ENCODE peak calls at places on chromosomes 13 and 19, in five cellular contexts. One of them, this sample, is unnamed. For H3K9me3, the result is how much of the 10 kb centered on the place peaks cover.

GRCh38 chr13:100547805-100548204 is 40.8 kb downstream of the GGACT start:
- DNase-seq in uterus: no peak
- DNase-seq in CD4-positive, CD25-positive, alpha-beta regulatory T cell: no peak
- DNase-seq in pancreas: no peak
- DNase-seq in naive thymus-derived CD4-positive, alpha-beta T cell: no peak
- DNase-seq in this sample: no peak

GRCh38 chr13:33931397-33931987 is 113.5 kb downstream of the RFC3 start:
- DNase-seq in uterus: no peak
- DNase-seq in pancreas: no peak
- DNase-seq in CD4-positive, CD25-positive, alpha-beta regulatory T cell: no peak
- DNase-seq in naive thymus-derived CD4-positive, alpha-beta T cell: no peak
- DNase-seq in this sample: no peak

GRCh38 chr13:31274345-31274870 is 74.6 kb downstream of the B3GLCT start:
- DNase-seq in uterus: no peak
- DNase-seq in naive thymus-derived CD4-positive, alpha-beta T cell: no peak
- DNase-seq in pancreas: no peak
- DNase-seq in CD4-positive, CD25-positive, alpha-beta regulatory T cell: no peak
- DNase-seq in this sample: no peak

GRCh38 chr19:48473161-48473966 is 4.2 kb downstream of the CYTH2 start:
- DNase-seq in pancreas: no peak
- DNase-seq in naive thymus-derived CD4-positive, alpha-beta T cell: no peak
- DNase-seq in CD4-positive, CD25-positive, alpha-beta regulatory T cell: no peak
- DNase-seq in uterus: no peak
- DNase-seq in this sample: no peak

GRCh38 chr13:112983428-112984196 is 14.6 kb downstream of the MCF2L start:
- DNase-seq in CD4-positive, CD25-positive, alpha-beta regulatory T cell: no peak
- DNase-seq in naive thymus-derived CD4-positive, alpha-beta T cell: no peak
- DNase-seq in uterus: no peak
- DNase-seq in pancreas: peak
- DNase-seq in this sample: no peak

GRCh38 chr13:109881347-109881725 is 95.0 kb upstream of the IRS2 start:
- DNase-seq in pancreas: no peak
- DNase-seq in naive thymus-derived CD4-positive, alpha-beta T cell: no peak
- DNase-seq in CD4-positive, CD25-positive, alpha-beta regulatory T cell: no peak
- DNase-seq in uterus: no peak
- DNase-seq in this sample: no peak

GRCh38 chr13:112731667-112732616 is 42.1 kb downstream of the ATP11A start:
- DNase-seq in pancreas: no peak
- DNase-seq in naive thymus-derived CD4-positive, alpha-beta T cell: no peak
- DNase-seq in uterus: no peak
- DNase-seq in CD4-positive, CD25-positive, alpha-beta regulatory T cell: no peak
- DNase-seq in this sample: no peak

GRCh38 chr13:19781526-19781925 is 1.2 kb downstream of the PSPC1 start:
- DNase-seq in naive thymus-derived CD4-positive, alpha-beta T cell: no peak
- DNase-seq in CD4-positive, CD25-positive, alpha-beta regulatory T cell: no peak
- DNase-seq in pancreas: no peak
- DNase-seq in uterus: no peak
- DNase-seq in this sample: no peak

GRCh38 chr19:46604781-46605355 is 3.7 kb downstream of the CALM3 start:
- DNase-seq in pancreas: no peak
- DNase-seq in naive thymus-derived CD4-positive, alpha-beta T cell: no peak
- DNase-seq in CD4-positive, CD25-positive, alpha-beta regulatory T cell: no peak
- DNase-seq in uterus: no peak
- DNase-seq in this sample: no peak

GRCh38 chr19:15378529-15379082 is 981 bp downstream of the AKAP8 start:
- DNase-seq in pancreas: peak
- DNase-seq in CD4-positive, CD25-positive, alpha-beta regulatory T cell: peak
- DNase-seq in naive thymus-derived CD4-positive, alpha-beta T cell: peak
- DNase-seq in uterus: no peak
- DNase-seq in this sample: no peak

GRCh38 chr13:24860775-24861174 is 96.8 kb downstream of the RNF17 start:
- DNase-seq in CD4-positive, CD25-positive, alpha-beta regulatory T cell: no peak
- DNase-seq in pancreas: no peak
- DNase-seq in uterus: no peak
- DNase-seq in naive thymus-derived CD4-positive, alpha-beta T cell: no peak
- DNase-seq in this sample: no peak

GRCh38 chr13:35712907-35713685 is 236.6 kb upstream of the MAB21L1 start:
- DNase-seq in naive thymus-derived CD4-positive, alpha-beta T cell: no peak
- DNase-seq in pancreas: no peak
- DNase-seq in CD4-positive, CD25-positive, alpha-beta regulatory T cell: no peak
- DNase-seq in uterus: no peak
- DNase-seq in this sample: no peak

GRCh38 chr13:78867655-78868054 is 208.7 kb upstream of the OBI1 start:
- DNase-seq in CD4-positive, CD25-positive, alpha-beta regulatory T cell: no peak
- DNase-seq in uterus: no peak
- DNase-seq in naive thymus-derived CD4-positive, alpha-beta T cell: no peak
- DNase-seq in pancreas: no peak
- DNase-seq in this sample: no peak

DNA sequence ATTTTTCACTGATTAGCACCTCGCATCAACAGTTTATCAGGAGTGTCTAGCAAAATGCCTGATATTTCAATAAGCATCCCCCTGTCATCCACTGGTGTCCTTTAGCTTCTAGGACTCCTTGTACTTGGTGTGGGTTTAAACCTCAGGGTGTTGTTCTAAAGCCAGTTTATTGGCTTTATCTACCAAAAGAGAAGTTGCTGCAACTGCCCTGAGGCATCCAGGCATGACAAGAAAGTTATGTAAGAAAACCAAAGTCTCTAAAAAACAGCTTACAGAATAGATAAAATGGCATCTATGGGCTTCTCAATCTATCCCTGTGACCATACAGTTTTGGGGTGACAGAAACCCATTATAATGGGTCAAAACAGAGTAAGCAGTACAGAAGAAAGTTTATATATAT is 120.3 kb upstream of the ZNF91 start:
- DNase-seq in pancreas: no peak
- DNase-seq in CD4-positive, CD25-positive, alpha-beta regulatory T cell: no peak
- DNase-seq in naive thymus-derived CD4-positive, alpha-beta T cell: no peak
- DNase-seq in uterus: no peak
- DNase-seq in this sample: no peak
- H3K9me3 ChIP-seq in pancreas: under half
- H3K9me3 ChIP-seq in CD4-positive, CD25-positive, alpha-beta regulatory T cell: under half
- H3K9me3 ChIP-seq in naive thymus-derived CD4-positive, alpha-beta T cell: under half
- H3K9me3 ChIP-seq in uterus: under half
- H3K9me3 ChIP-seq in this sample: under half

GRCh38 chr19:57465680-57466381 is 8.9 kb upstream of the VN1R1 start:
- DNase-seq in naive thymus-derived CD4-positive, alpha-beta T cell: no peak
- DNase-seq in uterus: no peak
- DNase-seq in CD4-positive, CD25-positive, alpha-beta regulatory T cell: peak
- DNase-seq in pancreas: no peak
- DNase-seq in this sample: no peak

GRCh38 chr19:57466489-57466888 is 9.5 kb upstream of the VN1R1 start:
- DNase-seq in pancreas: no peak
- DNase-seq in CD4-positive, CD25-positive, alpha-beta regulatory T cell: no peak
- DNase-seq in uterus: no peak
- DNase-seq in naive thymus-derived CD4-positive, alpha-beta T cell: no peak
- DNase-seq in this sample: no peak
- H3K9me3 ChIP-seq in pancreas: under half
- H3K9me3 ChIP-seq in CD4-positive, CD25-positive, alpha-beta regulatory T cell: half or more
- H3K9me3 ChIP-seq in uterus: under half
- H3K9me3 ChIP-seq in naive thymus-derived CD4-positive, alpha-beta T cell: under half
- H3K9me3 ChIP-seq in this sample: under half

DNA sequence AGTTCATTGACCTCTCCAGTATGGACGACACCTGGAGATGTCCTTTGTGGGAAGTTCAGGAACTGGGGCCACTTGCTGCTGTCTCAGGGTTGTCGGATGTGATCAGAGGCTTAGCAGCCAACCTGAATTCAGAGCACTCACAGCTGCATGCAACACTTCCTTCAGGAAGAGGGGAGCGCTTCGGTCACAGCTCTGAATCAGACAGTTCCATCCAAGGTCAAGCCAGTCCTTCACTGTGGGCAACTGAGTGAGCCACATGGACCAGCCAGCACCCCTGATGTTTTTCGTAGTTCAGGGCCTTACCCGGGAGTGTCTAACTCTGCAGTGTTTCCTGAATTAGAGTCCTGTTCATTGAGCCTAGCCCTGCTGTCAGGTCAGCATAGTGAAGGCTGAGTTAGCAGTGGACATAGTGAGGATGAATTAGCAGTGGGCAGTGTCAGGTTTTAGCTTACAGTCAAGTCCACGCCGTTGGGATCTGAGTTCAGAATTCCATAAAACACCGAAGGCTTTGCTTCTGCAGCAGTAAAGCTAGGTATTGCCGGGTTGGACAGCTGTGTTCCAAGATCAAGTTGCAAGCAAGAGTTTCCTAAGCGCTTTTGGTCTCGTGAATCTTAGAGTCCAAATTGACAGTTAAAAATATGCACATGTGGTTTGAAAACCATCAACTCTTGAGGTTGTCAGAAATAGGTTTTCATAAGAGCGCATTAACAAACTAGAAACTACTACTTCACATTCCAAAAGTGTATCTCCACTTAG is 5.1 kb downstream of the ZNF555 start:
- DNase-seq in naive thymus-derived CD4-positive, alpha-beta T cell: no peak
- DNase-seq in CD4-positive, CD25-positive, alpha-beta regulatory T cell: no peak
- DNase-seq in pancreas: no peak
- DNase-seq in uterus: no peak
- DNase-seq in this sample: no peak
- H3K9me3 ChIP-seq in naive thymus-derived CD4-positive, alpha-beta T cell: under half
- H3K9me3 ChIP-seq in CD4-positive, CD25-positive, alpha-beta regulatory T cell: under half
- H3K9me3 ChIP-seq in pancreas: under half
- H3K9me3 ChIP-seq in uterus: under half
- H3K9me3 ChIP-seq in this sample: under half

GRCh38 chr19:12545267-12545666 is 6.0 kb downstream of the ZNF564 start:
- DNase-seq in pancreas: no peak
- DNase-seq in uterus: no peak
- DNase-seq in CD4-positive, CD25-positive, alpha-beta regulatory T cell: no peak
- DNase-seq in naive thymus-derived CD4-positive, alpha-beta T cell: no peak
- DNase-seq in this sample: no peak

GRCh38 chr19:12543855-12544254 is 7.4 kb downstream of the ZNF564 start:
- DNase-seq in naive thymus-derived CD4-positive, alpha-beta T cell: no peak
- DNase-seq in uterus: no peak
- DNase-seq in CD4-positive, CD25-positive, alpha-beta regulatory T cell: no peak
- DNase-seq in pancreas: no peak
- DNase-seq in this sample: no peak

GRCh38 chr19:12546068-12546467 is 5.2 kb downstream of the ZNF564 start:
- DNase-seq in pancreas: no peak
- DNase-seq in CD4-positive, CD25-positive, alpha-beta regulatory T cell: no peak
- DNase-seq in naive thymus-derived CD4-positive, alpha-beta T cell: no peak
- DNase-seq in uterus: no peak
- DNase-seq in this sample: no peak

GRCh38 chr19:12546903-12547302 is 4.4 kb downstream of the ZNF564 start:
- DNase-seq in CD4-positive, CD25-positive, alpha-beta regulatory T cell: no peak
- DNase-seq in uterus: no peak
- DNase-seq in naive thymus-derived CD4-positive, alpha-beta T cell: no peak
- DNase-seq in pancreas: no peak
- DNase-seq in this sample: no peak

DNA sequence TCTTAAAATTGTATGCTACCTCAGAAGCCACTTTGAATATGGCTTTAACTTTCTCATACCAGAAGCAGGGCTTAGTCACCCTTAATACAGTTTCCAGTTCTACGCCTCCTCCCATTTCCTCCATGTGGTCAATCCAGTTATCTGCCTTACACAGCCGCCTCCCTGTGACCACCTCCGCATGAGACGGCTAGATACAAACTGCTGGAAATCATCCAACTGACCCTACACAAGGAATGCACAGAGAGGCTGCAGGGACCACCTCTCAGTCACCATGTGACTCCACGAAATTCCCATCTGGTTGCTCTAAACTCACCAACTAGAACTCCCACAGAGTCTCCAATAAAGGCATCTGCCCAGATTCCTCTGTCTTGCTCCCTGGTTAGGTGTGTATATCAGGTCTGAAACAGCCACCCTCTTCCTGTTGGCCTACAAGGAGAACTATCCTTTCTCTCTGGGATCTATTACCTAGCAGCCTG is 6.8 kb downstream of the ZNF564 start:
- DNase-seq in uterus: no peak
- DNase-seq in pancreas: no peak
- DNase-seq in CD4-positive, CD25-positive, alpha-beta regulatory T cell: no peak
- DNase-seq in naive thymus-derived CD4-positive, alpha-beta T cell: no peak
- DNase-seq in this sample: no peak
- H3K9me3 ChIP-seq in uterus: under half
- H3K9me3 ChIP-seq in pancreas: under half
- H3K9me3 ChIP-seq in CD4-positive, CD25-positive, alpha-beta regulatory T cell: under half
- H3K9me3 ChIP-seq in naive thymus-derived CD4-positive, alpha-beta T cell: under half
- H3K9me3 ChIP-seq in this sample: under half

GRCh38 chr19:58213075-58213369 is 15.7 kb upstream of the ZNF544 start:
- DNase-seq in CD4-positive, CD25-positive, alpha-beta regulatory T cell: no peak
- DNase-seq in pancreas: no peak
- DNase-seq in naive thymus-derived CD4-positive, alpha-beta T cell: no peak
- DNase-seq in uterus: no peak
- DNase-seq in this sample: no peak
- H3K9me3 ChIP-seq in CD4-positive, CD25-positive, alpha-beta regulatory T cell: half or more
- H3K9me3 ChIP-seq in pancreas: half or more
- H3K9me3 ChIP-seq in naive thymus-derived CD4-positive, alpha-beta T cell: under half
- H3K9me3 ChIP-seq in uterus: under half
- H3K9me3 ChIP-seq in this sample: under half

GRCh38 chr19:44284968-44285367 is 19.9 kb downstream of the ZNF235 start:
- DNase-seq in pancreas: no peak
- DNase-seq in uterus: no peak
- DNase-seq in naive thymus-derived CD4-positive, alpha-beta T cell: no peak
- DNase-seq in CD4-positive, CD25-positive, alpha-beta regulatory T cell: no peak
- DNase-seq in this sample: no peak
- H3K9me3 ChIP-seq in pancreas: under half
- H3K9me3 ChIP-seq in uterus: under half
- H3K9me3 ChIP-seq in naive thymus-derived CD4-positive, alpha-beta T cell: under half
- H3K9me3 ChIP-seq in CD4-positive, CD25-positive, alpha-beta regulatory T cell: half or more
- H3K9me3 ChIP-seq in this sample: under half

GRCh38 chr19:52331757-52332156 is 4.3 kb upstream of the ZNF610 start:
- DNase-seq in pancreas: no peak
- DNase-seq in CD4-positive, CD25-positive, alpha-beta regulatory T cell: no peak
- DNase-seq in naive thymus-derived CD4-positive, alpha-beta T cell: no peak
- DNase-seq in uterus: no peak
- DNase-seq in this sample: no peak
- H3K9me3 ChIP-seq in pancreas: under half
- H3K9me3 ChIP-seq in CD4-positive, CD25-positive, alpha-beta regulatory T cell: half or more
- H3K9me3 ChIP-seq in naive thymus-derived CD4-positive, alpha-beta T cell: under half
- H3K9me3 ChIP-seq in uterus: under half
- H3K9me3 ChIP-seq in this sample: under half

GRCh38 chr19:9406798-9407352 is 28.5 kb downstream of the ZNF266 start:
- DNase-seq in pancreas: peak
- DNase-seq in naive thymus-derived CD4-positive, alpha-beta T cell: no peak
- DNase-seq in CD4-positive, CD25-positive, alpha-beta regulatory T cell: peak
- DNase-seq in uterus: peak
- DNase-seq in this sample: no peak
- H3K9me3 ChIP-seq in pancreas: under half
- H3K9me3 ChIP-seq in naive thymus-derived CD4-positive, alpha-beta T cell: under half
- H3K9me3 ChIP-seq in CD4-positive, CD25-positive, alpha-beta regulatory T cell: half or more
- H3K9me3 ChIP-seq in uterus: under half
- H3K9me3 ChIP-seq in this sample: under half

DNA sequence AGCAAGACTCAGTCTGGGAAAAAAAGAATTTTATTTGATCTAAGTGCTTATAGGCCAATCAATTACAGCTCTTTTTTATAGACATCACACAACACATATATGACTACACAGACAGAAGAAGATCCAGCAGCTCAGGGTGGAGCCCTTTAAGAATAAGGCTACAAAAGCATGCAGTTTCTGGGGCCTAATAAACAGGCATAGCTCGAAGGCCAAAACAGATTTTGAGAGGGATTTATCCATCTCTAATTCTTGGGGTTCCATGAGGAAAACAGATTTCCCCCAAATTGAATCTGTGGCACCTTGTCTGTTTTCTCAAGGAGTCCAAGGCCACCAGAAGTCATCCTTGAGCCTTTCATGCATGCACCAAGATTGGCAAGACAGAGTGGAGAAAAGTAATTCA is 3.9 kb upstream of the ZNF550 start:
- DNase-seq in CD4-positive, CD25-positive, alpha-beta regulatory T cell: no peak
- DNase-seq in pancreas: no peak
- DNase-seq in uterus: no peak
- DNase-seq in naive thymus-derived CD4-positive, alpha-beta T cell: no peak
- DNase-seq in this sample: no peak
- H3K9me3 ChIP-seq in CD4-positive, CD25-positive, alpha-beta regulatory T cell: half or more
- H3K9me3 ChIP-seq in pancreas: under half
- H3K9me3 ChIP-seq in uterus: under half
- H3K9me3 ChIP-seq in naive thymus-derived CD4-positive, alpha-beta T cell: under half
- H3K9me3 ChIP-seq in this sample: under half

GRCh38 chr19:50535672-50536071 is 22.0 kb upstream of the ASPDH start:
- DNase-seq in pancreas: no peak
- DNase-seq in CD4-positive, CD25-positive, alpha-beta regulatory T cell: no peak
- DNase-seq in naive thymus-derived CD4-positive, alpha-beta T cell: no peak
- DNase-seq in uterus: no peak
- DNase-seq in this sample: no peak
- H3K9me3 ChIP-seq in pancreas: under half
- H3K9me3 ChIP-seq in CD4-positive, CD25-positive, alpha-beta regulatory T cell: under half
- H3K9me3 ChIP-seq in naive thymus-derived CD4-positive, alpha-beta T cell: under half
- H3K9me3 ChIP-seq in uterus: under half
- H3K9me3 ChIP-seq in this sample: under half

This sample was measured in T-helper 17 cell.